ENCODE peak calls at places on chromosomes 16 and 17, in four cellular contexts. D, Y, J and S are unnamed samples.

GRCh38 chr17:67038861-67039365 is 5.4 kb upstream of the CACNG1 start:
- DNase-seq in D (no peak), J (no peak), Y (no peak), S (no peak)

GRCh38 chr16:28596840-28597691 is at the start of gene SULT1A2:
- DNase-seq in J (no peak), Y (no peak), D (no peak), S (peak)

GRCh38 chr16:27221576-27222498 is 18.5 kb downstream of the KDM8 start:
- DNase-seq in D (peak), J (no peak), Y (peak), S (no peak)

GRCh38 chr16:55528974-55529373 is 20.1 kb downstream of the LPCAT2 start:
- DNase-seq in D (no peak), Y (no peak), J (no peak), S (no peak)

GRCh38 chr17:50721194-50722010 is 2.0 kb downstream of the LUC7L3 start:
- DNase-seq in D (no peak), J (no peak), Y (no peak), S (peak)

GRCh38 chr17:32515677-32516383 is 29.0 kb downstream of the CDK5R1 start:
- DNase-seq in Y (no peak), D (no peak), J (no peak), S (no peak)

GRCh38 chr16:2692948-2693651 is 10.8 kb downstream of the KCTD5 start:
- DNase-seq in J (peak), Y (no peak), D (peak), S (no peak)

GRCh38 chr16:78574571-78574970 is 475.1 kb downstream of the WWOX start:
- DNase-seq in J (no peak), D (no peak), Y (no peak), S (no peak)

GRCh38 chr17:32341857-32342602 is at the start of gene C17orf75:
- DNase-seq in D (peak), Y (peak), J (peak), S (peak)

GRCh38 chr16:11128211-11129123 is 127.5 kb downstream of the SOCS1 start:
- DNase-seq in Y (peak), D (peak), J (peak), S (peak)

GRCh38 chr17:14779236-14779635 is 478.4 kb downstream of the HS3ST3B1 start:
- DNase-seq in D (no peak), Y (no peak), J (no peak), S (no peak)

GRCh38 chr17:1480747-1481465 is 11.6 kb downstream of the MYO1C start:
- DNase-seq in J (no peak), D (peak), Y (no peak), S (no peak)

GRCh38 chr17:79045830-79046500 is 22.0 kb downstream of the C1QTNF1 start:
- DNase-seq in J (peak), Y (peak), D (peak), S (peak)
- H3K4me3 ChIP-seq in J (no peak), Y (no peak), D (no peak), S (no peak)

DNA sequence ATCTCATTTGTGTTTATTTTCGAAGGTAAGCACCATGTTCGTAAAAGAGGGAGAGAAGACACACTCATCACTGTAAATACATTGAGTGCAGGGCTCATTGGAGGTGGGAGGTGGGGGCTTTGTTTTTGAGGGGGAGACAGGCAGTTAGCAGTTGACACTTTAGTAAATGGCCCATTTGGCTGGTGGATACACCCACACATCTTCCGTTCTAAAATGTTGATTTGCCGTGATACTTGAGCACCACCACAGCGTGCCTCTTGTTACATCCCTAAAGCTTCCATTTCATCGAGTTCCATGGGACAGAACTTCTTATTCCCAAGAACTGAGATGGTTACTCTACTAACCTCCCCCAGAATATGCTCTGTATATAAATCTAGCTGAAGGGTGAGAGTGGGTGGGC is 314.2 kb downstream of the RBFOX1 start:
- DNase-seq in D (no peak), Y (no peak), J (no peak), S (no peak)
- TF ChIP-seq POLR2A in D (no peak), Y (no peak), J (no peak), S (no peak)

GRCh38 chr17:81831563-81831956 is 1.5 kb downstream of the MCRIP1 start:
- DNase-seq in D (no peak), J (no peak), Y (no peak), S (no peak)
- H3K4me3 ChIP-seq in D (no peak), J (no peak), Y (no peak), S (peak)

GRCh38 chr16:30996324-30996999 is 11.5 kb downstream of the HSD3B7 start:
- DNase-seq in D (no peak), Y (peak), J (no peak), S (no peak)
- TF ChIP-seq POLR2A in D (no peak), Y (no peak), J (no peak), S (no peak)

DNA sequence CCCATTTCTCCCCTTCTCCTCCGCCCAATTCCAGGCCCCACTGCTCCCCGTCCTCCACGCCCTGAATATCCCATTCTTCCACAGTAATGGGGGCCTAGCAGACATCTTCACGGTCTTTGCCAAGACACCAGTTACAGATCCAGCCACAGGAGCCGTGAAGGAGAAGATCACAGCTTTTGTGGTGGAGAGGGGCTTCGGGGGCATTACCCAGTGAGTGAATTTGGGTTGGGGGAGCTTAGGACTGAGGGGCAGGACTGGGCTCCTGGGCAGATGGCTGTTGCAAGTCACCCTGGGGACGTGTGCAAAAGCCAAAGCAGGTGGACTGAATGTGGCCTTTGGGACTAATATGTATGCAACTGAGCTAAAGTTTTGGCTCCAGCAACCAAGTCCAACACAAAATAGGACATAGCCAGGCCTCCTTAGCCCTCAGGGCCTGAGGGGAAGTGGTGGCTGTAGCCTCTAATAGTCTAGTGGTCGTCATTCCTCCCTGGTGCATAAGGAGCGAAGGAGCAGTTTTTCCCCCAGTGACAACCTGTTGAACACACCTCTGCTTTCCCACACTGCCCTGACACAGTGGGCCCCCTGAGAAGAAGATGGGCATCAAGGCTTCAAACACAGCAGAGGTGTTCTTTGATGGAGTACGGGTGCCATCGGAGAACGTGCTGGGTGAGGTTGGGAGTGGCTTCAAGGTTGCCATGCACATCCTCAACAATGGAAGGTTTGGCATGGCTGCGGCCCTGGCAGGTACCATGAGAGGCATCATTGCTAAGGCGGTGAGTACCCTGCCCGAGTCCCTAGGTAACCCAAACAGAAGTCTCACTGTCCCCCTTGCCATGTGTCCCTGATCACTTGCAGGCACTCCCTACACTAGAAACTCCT is 2.6 kb downstream of the ACADVL start:
- DNase-seq in J (no peak), D (no peak), Y (no peak), S (peak)
- H3K4me3 ChIP-seq in J (no peak), D (no peak), Y (no peak), S (no peak)

GRCh38 chr16:49836218-49836617 is 19.7 kb downstream of the ZNF423 start:
- DNase-seq in J (no peak), Y (no peak), D (no peak), S (no peak)
- TF ChIP-seq POLR2A in J (no peak), Y (no peak), D (no peak), S (no peak)

DNA sequence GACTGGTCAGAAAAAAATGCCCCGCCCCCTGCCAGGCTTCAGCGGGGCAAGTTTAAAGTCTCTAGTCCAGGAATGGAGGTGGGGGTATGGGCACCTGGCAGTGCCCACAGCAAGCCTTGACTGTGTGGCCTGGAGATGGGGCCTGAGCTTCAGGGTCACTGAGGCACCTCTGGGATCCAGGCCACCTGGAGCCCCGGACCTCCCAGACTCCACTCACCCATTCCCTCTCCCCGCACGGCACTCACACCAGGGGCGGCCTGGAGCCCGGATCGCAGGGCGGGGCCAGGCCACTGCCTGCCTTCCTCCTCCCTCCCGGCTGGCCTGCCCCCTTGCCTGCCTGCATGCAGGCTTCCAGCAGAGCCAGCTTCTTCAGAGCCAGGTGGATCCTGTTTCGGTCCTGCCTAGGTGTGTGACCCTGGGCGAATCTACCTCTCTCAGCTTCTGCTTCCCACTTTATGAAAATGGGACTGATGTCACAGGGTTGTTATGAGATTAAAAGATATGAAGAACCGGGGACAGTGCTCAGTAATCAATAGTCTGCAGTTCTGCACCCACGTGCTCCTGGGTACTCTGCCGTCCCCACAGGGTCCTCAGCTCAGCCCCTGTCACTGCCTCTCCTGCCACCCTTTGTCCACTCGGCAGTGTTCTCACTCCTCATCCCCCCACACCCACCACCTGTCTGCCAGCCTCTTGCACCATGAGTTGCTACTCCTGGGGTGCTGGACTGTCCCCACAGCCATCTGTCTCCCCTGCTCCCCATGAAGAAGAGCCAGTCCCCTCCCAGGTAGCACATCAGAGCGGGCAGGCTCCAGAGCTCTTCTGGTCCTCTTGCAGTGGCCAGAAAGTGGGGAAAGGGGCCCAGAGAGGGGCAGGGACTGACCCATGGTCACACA is 1.2 kb upstream of the TCAP start:
- DNase-seq in J (no peak), Y (no peak), D (no peak), S (no peak)
- H3K4me3 ChIP-seq in J (no peak), Y (no peak), D (no peak), S (no peak)

GRCh38 chr17:7018331-7018964 is 4.4 kb upstream of the BCL6B start:
- DNase-seq in J (peak), Y (peak), D (no peak), S (no peak)
- TF ChIP-seq POLR2A in J (peak), Y (peak), D (no peak), S (no peak)